ENCODE peak calls at places on chromosomes 5 and 9, in five cellular contexts. One of them, this sample, is unnamed.
A peak's percentile ranks its signal among the peaks of the same experiment; 100 is the strongest.

GRCh38 chr9:33506626-33507370 is 17.3 kb upstream of the ANKRD18B start:
- DNase-seq in A549: peak; percentile 90
- DNase-seq in IMR-90: peak; percentile 97
- DNase-seq in HepG2: peak; percentile 31
- DNase-seq in body of pancreas: no peak
- DNase-seq in this sample: no peak

GRCh38 chr9:91690540-91691249 is 259.3 kb downstream of the ROR2 start:
- DNase-seq in A549: no peak
- DNase-seq in IMR-90: no peak
- DNase-seq in HepG2: no peak
- DNase-seq in body of pancreas: peak; percentile 32
- DNase-seq in this sample: no peak

GRCh38 chr9:36136277-36136893 is at the start of gene GLIPR2:
- DNase-seq in A549: peak; percentile 49
- DNase-seq in IMR-90: peak; percentile 65
- DNase-seq in HepG2: peak; percentile 18
- DNase-seq in body of pancreas: peak; percentile 77
- DNase-seq in this sample: peak; percentile 67

GRCh38 chr9:19379697-19380046 is 364 bp downstream of the RPS6 start:
- DNase-seq in A549: no peak
- DNase-seq in IMR-90: peak; percentile 16
- DNase-seq in HepG2: no peak
- DNase-seq in body of pancreas: peak; percentile 41
- DNase-seq in this sample: no peak

GRCh38 chr9:108151161-108151586 is 661.6 kb upstream of the KLF4 start:
- DNase-seq in A549: no peak
- DNase-seq in IMR-90: peak; percentile 60
- DNase-seq in HepG2: no peak
- DNase-seq in body of pancreas: no peak
- DNase-seq in this sample: no peak

GRCh38 chr5:38110130-38110529 is 148.2 kb upstream of the EGFLAM start:
- DNase-seq in A549: no peak
- DNase-seq in IMR-90: no peak
- DNase-seq in HepG2: no peak
- DNase-seq in body of pancreas: no peak
- DNase-seq in this sample: no peak

GRCh38 chr5:58016329-58016728 is 443.6 kb downstream of the PLK2 start:
- DNase-seq in A549: peak; percentile 4
- DNase-seq in IMR-90: peak; percentile 0
- DNase-seq in HepG2: no peak
- DNase-seq in body of pancreas: no peak
- DNase-seq in this sample: no peak

GRCh38 chr5:174294891-174295620 is 249.6 kb downstream of the NSG2 start:
- DNase-seq in A549: no peak
- DNase-seq in IMR-90: no peak
- DNase-seq in HepG2: no peak
- DNase-seq in body of pancreas: no peak
- DNase-seq in this sample: no peak

GRCh38 chr9:13020141-13020540 is 245.3 kb downstream of the LURAP1L start:
- DNase-seq in A549: no peak
- DNase-seq in IMR-90: no peak
- DNase-seq in HepG2: no peak
- DNase-seq in body of pancreas: no peak
- DNase-seq in this sample: no peak

GRCh38 chr9:92807757-92808725 is 43.4 kb upstream of the BICD2 start:
- DNase-seq in A549: no peak
- DNase-seq in IMR-90: no peak
- DNase-seq in HepG2: no peak
- DNase-seq in body of pancreas: peak; percentile 15
- DNase-seq in this sample: no peak

GRCh38 chr5:54936201-54936600 is 49.2 kb downstream of the ESM1 start:
- DNase-seq in A549: no peak
- DNase-seq in IMR-90: no peak
- DNase-seq in HepG2: no peak
- DNase-seq in body of pancreas: no peak
- DNase-seq in this sample: no peak

GRCh38 chr5:146717951-146718350 is 160.6 kb downstream of the PPP2R2B start:
- DNase-seq in A549: no peak
- DNase-seq in IMR-90: no peak
- DNase-seq in HepG2: no peak
- DNase-seq in body of pancreas: no peak
- DNase-seq in this sample: no peak

GRCh38 chr5:22986281-22986680 is 133.1 kb upstream of the CDH12 start:
- DNase-seq in A549: no peak
- DNase-seq in IMR-90: no peak
- DNase-seq in HepG2: no peak
- DNase-seq in body of pancreas: no peak
- DNase-seq in this sample: no peak

GRCh38 chr9:91182429-91182828 is 179.3 kb downstream of the AUH start:
- DNase-seq in A549: peak; percentile 54
- DNase-seq in IMR-90: no peak
- DNase-seq in HepG2: peak; percentile 71
- DNase-seq in body of pancreas: no peak
- DNase-seq in this sample: no peak

GRCh38 chr5:157267025-157267424 is 1.1 kb downstream of the CYFIP2 start:
- DNase-seq in A549: no peak
- DNase-seq in IMR-90: no peak
- DNase-seq in HepG2: no peak
- DNase-seq in body of pancreas: no peak
- DNase-seq in this sample: no peak
- TF ChIP-seq POLR2A in A549: no peak
- TF ChIP-seq POLR2A in IMR-90: no peak
- TF ChIP-seq POLR2A in HepG2: no peak
- TF ChIP-seq POLR2A in body of pancreas: no peak
- TF ChIP-seq POLR2A in this sample: no peak

GRCh38 chr5:73419414-73420390 is 28.9 kb downstream of the FOXD1 start:
- DNase-seq in A549: no peak
- DNase-seq in IMR-90: peak; percentile 86
- DNase-seq in HepG2: no peak
- DNase-seq in body of pancreas: peak; percentile 29
- DNase-seq in this sample: no peak
- TF ChIP-seq POLR2A in A549: no peak
- TF ChIP-seq POLR2A in IMR-90: no peak
- TF ChIP-seq POLR2A in HepG2: no peak
- TF ChIP-seq POLR2A in body of pancreas: no peak
- TF ChIP-seq POLR2A in this sample: no peak

GRCh38 chr5:89313044-89313443 is 430.1 kb upstream of the MEF2C start:
- DNase-seq in A549: no peak
- DNase-seq in IMR-90: peak; percentile 74
- DNase-seq in HepG2: no peak
- DNase-seq in body of pancreas: no peak
- DNase-seq in this sample: no peak
- TF ChIP-seq POLR2A in A549: no peak
- TF ChIP-seq POLR2A in IMR-90: no peak
- TF ChIP-seq POLR2A in HepG2: no peak
- TF ChIP-seq POLR2A in body of pancreas: no peak
- TF ChIP-seq POLR2A in this sample: no peak

DNA sequence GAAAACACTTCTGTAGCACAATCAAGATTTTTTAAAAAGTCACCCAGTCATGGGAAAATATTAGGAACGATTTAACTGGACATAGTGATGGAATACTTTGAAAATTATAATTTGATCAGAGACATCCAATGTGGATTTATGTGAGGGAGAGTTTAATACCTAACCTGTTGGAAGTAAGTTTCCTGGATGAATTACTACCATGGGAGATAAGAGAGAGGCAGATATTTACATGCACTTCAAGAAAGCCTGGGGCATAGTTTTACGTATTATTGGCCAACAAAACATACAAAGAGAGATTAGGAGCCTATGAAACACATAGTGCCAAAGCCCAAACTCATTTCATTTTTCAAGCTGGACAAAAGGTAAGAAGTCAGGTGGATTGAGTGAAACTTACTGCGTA is 336.8 kb downstream of the SLIT3 start:
- DNase-seq in A549: no peak
- DNase-seq in IMR-90: no peak
- DNase-seq in HepG2: no peak
- DNase-seq in body of pancreas: no peak
- DNase-seq in this sample: no peak
- TF ChIP-seq POLR2A in A549: no peak
- TF ChIP-seq POLR2A in IMR-90: no peak
- TF ChIP-seq POLR2A in HepG2: no peak
- TF ChIP-seq POLR2A in body of pancreas: no peak
- TF ChIP-seq POLR2A in this sample: no peak

DNA sequence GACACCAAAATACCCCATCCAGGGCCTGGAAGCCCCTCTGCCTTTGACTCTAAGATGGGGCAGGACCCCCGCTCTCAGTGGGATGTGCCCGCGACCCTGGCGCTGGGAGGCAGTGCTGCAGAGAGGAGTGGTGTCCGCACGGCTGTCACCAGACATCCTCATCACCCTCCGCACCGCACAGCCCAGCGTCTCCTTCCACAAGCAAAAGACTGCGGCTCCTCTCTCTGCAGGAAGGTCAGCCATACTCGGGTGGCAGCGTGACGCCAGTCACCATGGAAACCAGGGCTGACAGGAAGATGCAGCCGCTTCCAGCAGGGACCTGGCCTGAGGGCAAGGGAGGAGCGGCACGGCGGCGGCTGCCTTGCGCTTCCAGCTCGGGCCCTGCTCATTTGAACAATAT is 17.1 kb upstream of the SLC6A3 start:
- DNase-seq in A549: no peak
- DNase-seq in IMR-90: no peak
- DNase-seq in HepG2: no peak
- DNase-seq in body of pancreas: no peak
- DNase-seq in this sample: no peak
- TF ChIP-seq POLR2A in A549: no peak
- TF ChIP-seq POLR2A in IMR-90: no peak
- TF ChIP-seq POLR2A in HepG2: no peak
- TF ChIP-seq POLR2A in body of pancreas: no peak
- TF ChIP-seq POLR2A in this sample: no peak

DNA sequence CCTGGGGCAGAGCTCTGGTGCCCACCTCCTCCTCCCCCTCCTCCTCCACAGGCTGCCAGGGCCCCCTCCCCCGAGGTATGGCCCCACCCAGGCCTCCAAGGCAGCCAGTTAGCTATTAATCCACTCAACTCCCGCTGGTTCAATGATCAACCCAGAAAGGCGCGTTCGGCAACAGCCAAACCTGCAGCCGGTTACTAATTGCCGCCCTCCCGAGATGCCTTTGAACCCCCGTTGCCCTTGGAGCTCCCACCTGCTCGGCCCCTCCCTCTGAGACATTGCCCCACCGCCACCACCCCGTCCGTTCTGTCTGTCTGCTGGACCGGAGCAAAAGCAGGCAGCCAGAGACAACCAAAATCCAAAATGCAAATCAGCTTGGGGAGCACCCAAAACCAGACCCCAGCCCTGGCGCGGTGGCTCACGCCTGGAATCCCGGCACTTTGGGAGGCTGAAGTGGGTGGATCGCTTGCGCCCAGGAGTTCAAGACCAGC is 25.8 kb downstream of the NOTCH1 start:
- DNase-seq in A549: peak; percentile 72
- DNase-seq in IMR-90: no peak
- DNase-seq in HepG2: peak; percentile 80
- DNase-seq in body of pancreas: peak; percentile 60
- DNase-seq in this sample: no peak
- TF ChIP-seq POLR2A in A549: no peak
- TF ChIP-seq POLR2A in IMR-90: no peak
- TF ChIP-seq POLR2A in HepG2: no peak
- TF ChIP-seq POLR2A in body of pancreas: no peak
- TF ChIP-seq POLR2A in this sample: no peak

GRCh38 chr5:123511648-123512605 is at the start of gene CSNK1G3:
- DNase-seq in A549: peak; percentile 97
- DNase-seq in IMR-90: peak; percentile 97
- DNase-seq in HepG2: peak; percentile 93
- DNase-seq in body of pancreas: peak; percentile 97
- DNase-seq in this sample: peak; percentile 87
- TF ChIP-seq POLR2A in A549: peak; percentile 92
- TF ChIP-seq POLR2A in IMR-90: peak; percentile 97
- TF ChIP-seq POLR2A in HepG2: peak; percentile 98
- TF ChIP-seq POLR2A in body of pancreas: peak; percentile 98
- TF ChIP-seq POLR2A in this sample: peak; percentile 94

DNA sequence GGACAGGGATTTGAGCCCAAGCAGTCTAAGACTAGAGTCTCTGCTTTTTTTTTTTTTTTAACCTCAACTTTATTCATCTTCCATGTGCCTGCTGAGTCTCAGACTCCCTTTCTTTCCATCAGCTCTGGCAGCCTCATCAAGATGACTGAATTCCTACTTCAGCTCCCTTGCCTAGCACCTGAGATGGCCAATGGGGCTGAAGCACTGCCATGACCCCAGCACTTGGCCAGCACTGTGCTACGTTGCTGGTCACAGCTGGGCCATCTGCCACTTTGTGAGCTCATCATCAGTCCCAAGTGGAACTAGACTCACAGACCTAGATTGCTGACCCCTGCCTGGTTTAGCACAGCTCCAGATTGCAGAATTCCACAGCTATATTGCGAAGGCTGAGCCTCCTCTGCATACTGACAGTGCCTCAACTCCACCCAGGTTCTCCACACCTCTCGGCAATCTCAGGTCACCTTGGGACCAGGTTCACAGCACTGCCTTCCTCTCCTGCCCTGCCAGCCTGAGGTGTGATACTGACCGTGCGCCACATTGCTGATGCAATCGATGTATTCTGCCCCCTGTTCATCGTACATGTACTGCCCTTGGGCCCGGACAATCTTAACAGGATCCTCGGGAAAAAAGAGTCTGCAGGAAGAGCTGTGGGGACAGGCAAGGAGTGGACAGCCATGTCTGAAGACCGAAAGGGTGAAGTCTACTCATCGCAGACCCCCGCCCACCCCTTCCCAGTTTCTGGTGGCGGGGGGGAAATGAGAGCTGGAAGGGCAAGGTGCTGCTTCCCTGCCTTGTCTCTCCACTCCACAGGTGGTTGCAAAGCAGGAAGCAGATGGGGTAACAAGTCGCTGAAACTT is 1.5 kb downstream of the PHYKPL start:
- DNase-seq in A549: no peak
- DNase-seq in IMR-90: peak; percentile 51
- DNase-seq in HepG2: no peak
- DNase-seq in body of pancreas: peak; percentile 54
- DNase-seq in this sample: no peak
- TF ChIP-seq POLR2A in A549: no peak
- TF ChIP-seq POLR2A in IMR-90: no peak
- TF ChIP-seq POLR2A in HepG2: no peak
- TF ChIP-seq POLR2A in body of pancreas: no peak
- TF ChIP-seq POLR2A in this sample: no peak

DNA sequence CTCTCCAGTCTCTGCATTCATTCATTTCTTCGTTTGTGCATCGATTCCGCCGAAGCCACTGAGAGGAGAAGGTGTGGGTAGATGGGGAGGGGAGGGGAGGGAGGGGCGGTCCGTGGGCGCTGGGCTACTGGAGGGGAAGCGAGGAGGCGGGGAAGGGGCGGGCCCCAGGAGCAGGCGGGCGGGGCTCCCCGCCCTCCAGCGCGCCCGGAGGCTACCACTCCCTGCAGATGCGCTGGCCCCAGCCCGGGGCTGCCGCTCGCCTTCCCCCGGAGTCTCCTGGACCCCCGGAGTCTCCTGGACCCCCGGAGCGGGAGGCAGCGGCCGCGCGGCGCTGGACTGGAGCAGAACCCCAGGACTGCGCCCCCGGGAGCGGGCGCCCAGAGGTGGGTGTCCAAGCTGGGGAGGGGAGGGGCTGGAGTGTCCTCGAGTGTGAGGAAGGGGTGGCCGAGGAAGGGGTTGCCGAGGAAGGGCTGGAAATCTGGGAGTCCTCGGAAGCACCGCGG is 159.4 kb downstream of the C9orf152 start:
- DNase-seq in A549: peak; percentile 47
- DNase-seq in IMR-90: peak; percentile 79
- DNase-seq in HepG2: no peak
- DNase-seq in body of pancreas: peak; percentile 72
- DNase-seq in this sample: peak; percentile 81
- TF ChIP-seq POLR2A in A549: peak; percentile 26
- TF ChIP-seq POLR2A in IMR-90: peak; percentile 95
- TF ChIP-seq POLR2A in HepG2: no peak
- TF ChIP-seq POLR2A in body of pancreas: peak; percentile 47
- TF ChIP-seq POLR2A in this sample: peak; percentile 90